ENCODE peak calls at places on chromosomes 6 and 20, in ten cellular contexts. J is ovary, N is psoas muscle, G is GM23248, Z is left ventricle myocardium inferior, O is adrenal gland, A is SJSA1, L is fibroblast of lung, E is heart right ventricle, V is IMR-90. P is an unnamed sample.

GRCh38 chr6:123333000-123333756 is 303.6 kb downstream of the TRDN start:
- DNase-seq in J (no peak), N (no peak), G (peak; percentile 7), Z (no peak), O (no peak), A (no peak), L (no peak), E (no peak), V (no peak), P (no peak)

GRCh38 chr20:31695849-31696804 is 26.5 kb downstream of the BCL2L1 start:
- DNase-seq in J (no peak), N (peak; percentile 77), G (peak; percentile 76), Z (no peak), O (peak; percentile 88), A (peak; percentile 77), L (peak; percentile 69), E (no peak), V (peak; percentile 57), P (no peak)

GRCh38 chr6:30889921-30890645 is 5.8 kb downstream of the DDR1 start:
- DNase-seq in J (no peak), N (no peak), G (no peak), Z (no peak), O (no peak), A (no peak), L (no peak), E (no peak), V (no peak), P (no peak)

GRCh38 chr20:37308098-37309050 is 18.9 kb downstream of the MANBAL start:
- DNase-seq in J (no peak), N (no peak), G (no peak), Z (no peak), O (no peak), A (no peak), L (no peak), E (peak; percentile 30), V (no peak), P (no peak)

GRCh38 chr20:63434599-63435378 is 37.7 kb downstream of the KCNQ2 start:
- DNase-seq in J (no peak), N (no peak), G (peak; percentile 77), Z (peak; percentile 64), O (peak; percentile 48), A (peak; percentile 31), L (peak; percentile 30), E (peak; percentile 23), V (peak; percentile 18), P (peak; percentile 80)

GRCh38 chr6:90319044-90319443 is 22.4 kb upstream of the BACH2 start:
- DNase-seq in J (no peak), N (no peak), G (peak; percentile 49), Z (no peak), O (no peak), A (no peak), L (peak; percentile 71), E (no peak), V (peak; percentile 79), P (no peak)

GRCh38 chr6:37381579-37381978 is 27.8 kb downstream of the RNF8 start:
- DNase-seq in J (no peak), N (no peak), G (peak; percentile 67), Z (no peak), O (peak; percentile 19), A (peak; percentile 26), L (peak; percentile 60), E (no peak), V (peak; percentile 74), P (peak; percentile 77)

GRCh38 chr20:2625062-2625461 is 27.4 kb upstream of the NOP56 start:
- DNase-seq in J (no peak), N (no peak), G (no peak), Z (no peak), O (no peak), A (no peak), L (no peak), E (no peak), V (no peak), P (no peak)

GRCh38 chr6:137862419-137863125 is 4.5 kb upstream of the TNFAIP3 start:
- DNase-seq in J (no peak), N (no peak), G (no peak), Z (no peak), O (no peak), A (no peak), L (no peak), E (no peak), V (no peak), P (no peak)

GRCh38 chr20:35312348-35312747 is 20.1 kb upstream of the FAM83C start:
- DNase-seq in J (no peak), N (no peak), G (peak; percentile 92), Z (no peak), O (no peak), A (peak; percentile 85), L (peak; percentile 90), E (no peak), V (peak; percentile 96), P (no peak)

GRCh38 chr6:27078734-27079357 is 168.7 kb upstream of the PRSS16 start:
- DNase-seq in J (no peak), N (no peak), G (peak; percentile 80), Z (no peak), O (peak; percentile 65), A (peak; percentile 49), L (peak; percentile 76), E (peak; percentile 25), V (peak; percentile 68), P (peak; percentile 57)
- H3K4me3 ChIP-seq in J (no peak overlapping the region), N (peak overlapping the region; percentile 39), G (peak overlapping the region; percentile 56), Z (peak overlapping the region; percentile 39), O (peak overlapping the region; percentile 19), A (no peak overlapping the region), L (no peak overlapping the region), E (no peak overlapping the region), V (no peak overlapping the region), P (peak overlapping the region; percentile 71)

GRCh38 chr6:13332349-13332706 is 4.0 kb upstream of the TBC1D7 start:
- DNase-seq in J (no peak), N (no peak), G (no peak), Z (no peak), O (no peak), A (no peak), L (no peak), E (no peak), V (no peak), P (no peak)
- H3K4me1 ChIP-seq in J (peaks cover 2% of the 10 kb centered on the region), N (peaks cover 2% of the 10 kb centered on the region), G (peaks cover 4% of the 10 kb centered on the region), Z (peaks cover 47% of the 10 kb centered on the region), O (no peaks in the 10 kb centered on the region), A (peaks cover 16% of the 10 kb centered on the region), L (no peaks in the 10 kb centered on the region), E (peaks cover 17% of the 10 kb centered on the region), V (no peaks in the 10 kb centered on the region), P (peaks cover 15% of the 10 kb centered on the region)

GRCh38 chr20:58554541-58554940 is 39.3 kb upstream of the APCDD1L start:
- DNase-seq in J (no peak), N (no peak), G (peak; percentile 33), Z (no peak), O (no peak), A (no peak), L (no peak), E (no peak), V (no peak), P (no peak)
- H3K27ac ChIP-seq in J (no peak overlapping the region), N (no peak overlapping the region), G (peak overlapping the region; percentile 53), Z (no peak overlapping the region), O (no peak overlapping the region), A (no peak overlapping the region), L (no peak overlapping the region), E (no peak overlapping the region), V (no peak overlapping the region), P (no peak overlapping the region)

GRCh38 chr6:44265843-44266233 is 487 bp upstream of the NFKBIE start:
- DNase-seq in J (no peak), N (peak; percentile 36), G (no peak), Z (no peak), O (no peak), A (no peak), L (no peak), E (no peak), V (no peak), P (no peak)
- H3K4me3 ChIP-seq in J (peak overlapping the region; percentile 79), N (peak overlapping the region; percentile 73), G (peak overlapping the region; percentile 87), Z (peak overlapping the region; percentile 81), O (no peak overlapping the region), A (no peak overlapping the region), L (no peak overlapping the region), E (peak overlapping the region; percentile 98), V (no peak overlapping the region), P (peak overlapping the region; percentile 64)

GRCh38 chr6:158032354-158032733 is 50.7 kb downstream of the SYNJ2 start:
- DNase-seq in J (no peak), N (no peak), G (no peak), Z (peak; percentile 14), O (no peak), A (no peak), L (no peak), E (no peak), V (no peak), P (no peak)

GRCh38 chr6:158033077-158033750 is 51.6 kb downstream of the SYNJ2 start:
- DNase-seq in J (no peak), N (no peak), G (no peak), Z (peak; percentile 15), O (no peak), A (no peak), L (no peak), E (no peak), V (no peak), P (no peak)

GRCh38 chr6:158029668-158030230 is 48.1 kb downstream of the SYNJ2 start:
- DNase-seq in J (no peak), N (no peak), G (no peak), Z (peak; percentile 6), O (no peak), A (no peak), L (no peak), E (no peak), V (no peak), P (no peak)

GRCh38 chr6:158031445-158032353 is 50.0 kb downstream of the SYNJ2 start:
- DNase-seq in J (no peak), N (peak; percentile 84), G (peak; percentile 96), Z (peak; percentile 77), O (peak; percentile 46), A (peak; percentile 73), L (peak; percentile 95), E (peak; percentile 88), V (peak; percentile 89), P (no peak)

GRCh38 chr6:158031191-158031444 is 49.5 kb downstream of the SYNJ2 start:
- DNase-seq in J (no peak), N (no peak), G (no peak), Z (no peak), O (no peak), A (no peak), L (no peak), E (no peak), V (no peak), P (no peak)
- H3K4me1 ChIP-seq in J (peaks cover 12% of the 10 kb centered on the region), N (peaks cover 23% of the 10 kb centered on the region), G (peaks cover 38% of the 10 kb centered on the region), Z (peaks cover 71% of the 10 kb centered on the region), O (peaks cover 10% of the 10 kb centered on the region), A (peaks cover 48% of the 10 kb centered on the region), L (peaks cover 47% of the 10 kb centered on the region), E (peaks cover 63% of the 10 kb centered on the region), V (peaks cover 47% of the 10 kb centered on the region), P (peaks cover 25% of the 10 kb centered on the region)

DNA sequence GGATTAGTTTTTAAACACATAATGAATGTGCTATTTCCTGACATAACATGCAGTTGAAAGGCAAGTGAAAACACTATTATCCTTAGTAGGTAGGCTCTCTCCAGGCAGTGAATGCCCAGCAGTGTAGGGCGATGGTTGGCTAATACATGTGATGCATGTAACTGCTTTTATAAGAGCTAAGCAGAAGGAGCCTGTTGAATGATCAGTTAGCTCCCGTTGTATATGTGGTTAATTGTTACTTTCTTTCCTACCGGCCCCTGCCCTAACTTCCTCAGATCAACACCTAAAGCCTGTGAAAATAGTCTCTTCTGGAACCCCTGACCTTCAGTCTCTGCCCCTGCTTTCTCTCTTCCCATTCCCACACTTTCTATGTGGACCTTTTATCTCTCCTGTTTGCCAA is 10.5 kb downstream of the SOX4 start:
- DNase-seq in J (no peak), N (no peak), G (no peak), Z (no peak), O (no peak), A (no peak), L (no peak), E (no peak), V (no peak), P (no peak)
- H3K27ac ChIP-seq in J (no peak overlapping the region), N (no peak overlapping the region), G (no peak overlapping the region), Z (no peak overlapping the region), O (no peak overlapping the region), A (no peak overlapping the region), L (no peak overlapping the region), E (no peak overlapping the region), V (no peak overlapping the region), P (no peak overlapping the region)

P was measured in CD4-positive, CD25-positive, alpha-beta regulatory T cell.